ENCODE peak calls at places on chromosome 16, in four cellular contexts. R is activated CD4-positive, alpha-beta T cell treated with anti-CD3 and anti-CD28 coated beads, Interleukin-2, amount 50 U/mL, for 24 hours; M is foreskin keratinocyte; I is endothelial cell. C is an unnamed sample.

GRCh38 chr16:11916524-11917285 is 949 bp upstream of the GSPT1 start:
- DNase-seq in R (no peak), M (peak; percentile 42), I (no peak), C (peak; percentile 51)

GRCh38 chr16:87411375-87412271 is 19.5 kb downstream of the MAP1LC3B start:
- DNase-seq in M (no peak), I (no peak), R (no peak), C (no peak)

GRCh38 chr16:52573365-52574104 is 26.6 kb upstream of the TOX3 start:
- DNase-seq in M (no peak), R (no peak), I (no peak), C (no peak)

GRCh38 chr16:88383401-88384221 is 852 bp downstream of the ZNF469 start:
- DNase-seq in M (no peak), R (no peak), I (no peak), C (no peak)

GRCh38 chr16:1941924-1942809 is 832 bp downstream of the MSRB1 start:
- DNase-seq in I (no peak), R (no peak), M (no peak), C (no peak)

GRCh38 chr16:80462902-80463301 is 77.9 kb upstream of the DYNLRB2 start:
- DNase-seq in I (no peak), M (no peak), R (no peak), C (no peak)

GRCh38 chr16:27505297-27506236 is 44.1 kb downstream of the GTF3C1 start:
- DNase-seq in I (no peak), R (no peak), M (peak; percentile 61), C (peak; percentile 55)

GRCh38 chr16:27169511-27170071 is 33.7 kb upstream of the KDM8 start:
- DNase-seq in I (no peak), M (peak; percentile 85), R (peak; percentile 25), C (peak; percentile 67)

GRCh38 chr16:83389751-83390150 is 418.0 kb upstream of the HSBP1 start:
- DNase-seq in R (no peak), I (no peak), M (no peak), C (no peak)

GRCh38 chr16:24163935-24164334 is 92.2 kb upstream of the CACNG3 start:
- DNase-seq in R (no peak), M (no peak), I (no peak), C (no peak)

GRCh38 chr16:10539256-10539655 is 41.1 kb downstream of the EMP2 start:
- DNase-seq in M (no peak), I (no peak), R (no peak), C (no peak)

C was measured in epithelial cell of prostate.